ENCODE peak calls at places on chromosomes 1 and 21, in four cellular contexts. F is neural crest cell, Z is left ventricle myocardium inferior, T is mesothelial cell of epicardium. B is an unnamed sample.
A peak's percentile ranks its signal among the peaks of the same experiment; 100 is the strongest.

GRCh38 chr1:183635606-183636333 is at the start of gene ARPC5:
- DNase-seq in F (peak; percentile 97), Z (peak; percentile 96), T (peak; percentile 95), B (peak; percentile 83)

GRCh38 chr1:150092180-150092791 is 24.7 kb downstream of the VPS45 start:
- DNase-seq in F (no peak), Z (no peak), T (no peak), B (no peak)

GRCh38 chr1:12179111-12179519 is 12.3 kb downstream of the TNFRSF1B start:
- DNase-seq in F (no peak), Z (no peak), T (no peak), B (no peak)

GRCh38 chr1:202954057-202954745 is 3.9 kb downstream of the ADIPOR1 start:
- DNase-seq in F (no peak), Z (no peak), T (no peak), B (no peak)

GRCh38 chr21:45542242-45542666 is at the start of gene SLC19A1:
- DNase-seq in F (peak; percentile 59), Z (peak; percentile 76), T (peak; percentile 78), B (peak; percentile 99)

GRCh38 chr1:9843576-9843945 is 19.8 kb upstream of the CLSTN1 start:
- DNase-seq in F (no peak), Z (no peak), T (no peak), B (no peak)

GRCh38 chr1:165843304-165843703 is 15.9 kb downstream of the UCK2 start:
- DNase-seq in F (no peak), Z (no peak), T (no peak), B (no peak)

GRCh38 chr1:17274186-17275170 is 25.6 kb downstream of the PADI3 start:
- DNase-seq in F (peak; percentile 75), Z (no peak), T (peak; percentile 63), B (no peak)

GRCh38 chr1:30232288-30232899 is 491.0 kb downstream of the MATN1 start:
- DNase-seq in F (no peak), Z (no peak), T (no peak), B (no peak)

GRCh38 chr1:58748625-58749198 is 35.1 kb downstream of the JUN start:
- DNase-seq in F (no peak), Z (no peak), T (no peak), B (no peak)

GRCh38 chr1:179229214-179230140 is at the start of gene ABL2:
- DNase-seq in F (peak; percentile 57), Z (peak; percentile 43), T (peak; percentile 65), B (peak; percentile 81)

GRCh38 chr1:191206808-191207207 is 729.1 kb upstream of the BRINP3 start:
- DNase-seq in F (no peak), Z (no peak), T (no peak), B (no peak)

GRCh38 chr1:42368096-42368795 is 12.3 kb upstream of the RIMKLA start:
- DNase-seq in F (no peak), Z (no peak), T (no peak), B (no peak)

GRCh38 chr21:26332873-26333272 is 162.3 kb upstream of the APP start:
- DNase-seq in F (no peak), Z (no peak), T (no peak), B (no peak)

GRCh38 chr1:212164095-212164872 is 120.9 kb upstream of the PPP2R5A start:
- DNase-seq in F (no peak), Z (no peak), T (no peak), B (no peak)

GRCh38 chr1:11320153-11320936 is 47.3 kb downstream of the UBIAD1 start:
- DNase-seq in F (peak; percentile 64), Z (no peak), T (no peak), B (peak; percentile 57)

DNA sequence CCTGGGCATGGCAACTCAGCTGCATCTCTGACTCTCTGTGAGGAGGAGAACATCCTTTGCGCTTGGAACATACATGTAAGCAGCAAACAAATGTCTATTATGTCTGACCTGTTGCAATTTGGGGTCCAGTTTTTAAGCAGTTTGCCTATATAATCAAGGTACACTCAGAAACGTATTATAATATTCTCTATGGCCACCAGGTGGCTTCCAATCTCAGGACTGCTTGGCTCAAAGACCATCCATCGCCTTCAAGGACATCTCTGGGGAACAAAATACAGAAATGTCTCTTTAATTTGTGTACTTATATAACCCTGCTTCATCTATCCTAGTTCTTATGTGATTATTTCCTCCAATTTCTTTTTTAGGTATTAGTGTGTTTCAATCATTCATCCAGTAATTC is 227.2 kb downstream of the OLFM3 start:
- DNase-seq in F (no peak), Z (no peak), T (no peak), B (no peak)
- TF ChIP-seq CTCF in F (peak; percentile 67), Z (no peak), T (peak; percentile 56), B (peak; percentile 33)

GRCh38 chr1:226063362-226064167 is 1.0 kb downstream of the H3-3A start:
- DNase-seq in F (peak; percentile 37), Z (peak; percentile 43), T (peak; percentile 64), B (no peak)

GRCh38 chr1:226066415-226067077 is 4.0 kb downstream of the H3-3A start:
- DNase-seq in F (no peak), Z (no peak), T (no peak), B (no peak)

GRCh38 chr1:226064168-226064815 is 1.8 kb downstream of the H3-3A start:
- DNase-seq in F (no peak), Z (no peak), T (no peak), B (no peak)

GRCh38 chr1:226062558-226063361 is at the start of gene H3-3A:
- DNase-seq in F (peak; percentile 98), Z (peak; percentile 99), T (peak; percentile 99), B (peak; percentile 80)

DNA sequence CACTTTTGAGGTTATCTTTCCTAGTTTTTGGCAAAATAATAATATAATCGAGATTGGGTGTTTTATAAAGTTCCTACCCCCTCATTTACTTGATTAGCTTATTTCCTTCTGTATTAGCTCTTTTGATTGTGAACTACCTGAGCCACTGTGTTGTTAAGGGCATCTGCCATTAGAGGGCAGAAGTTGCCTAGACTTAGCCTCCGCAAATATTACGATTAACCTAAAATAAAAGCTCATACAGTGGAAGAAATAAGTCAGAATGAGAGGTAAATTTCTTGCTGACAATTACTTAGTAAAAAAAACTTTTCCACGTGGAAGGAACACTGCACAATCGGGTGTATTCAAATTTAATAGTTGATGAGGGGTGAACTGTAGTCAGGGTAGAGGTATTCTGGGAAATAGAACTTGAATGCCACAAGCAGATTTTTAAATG is 2.3 kb downstream of the H3-3A start:
- DNase-seq in F (no peak), Z (no peak), T (no peak), B (no peak)
- TF ChIP-seq CTCF in F (peak; percentile 57), Z (peak; percentile 64), T (no peak), B (peak; percentile 98)

GRCh38 chr21:36929622-36930021 is 36.8 kb downstream of the HLCS start:
- DNase-seq in F (no peak), Z (no peak), T (no peak), B (no peak)
- TF ChIP-seq CTCF in F (peak; percentile 21), Z (no peak), T (no peak), B (peak; percentile 19)

GRCh38 chr1:85398391-85399064 is 66.4 kb downstream of the DDAH1 start:
- DNase-seq in F (no peak), Z (no peak), T (no peak), B (no peak)
- TF ChIP-seq CTCF in F (peak; percentile 44), Z (peak; percentile 59), T (no peak), B (peak; percentile 16)

DNA sequence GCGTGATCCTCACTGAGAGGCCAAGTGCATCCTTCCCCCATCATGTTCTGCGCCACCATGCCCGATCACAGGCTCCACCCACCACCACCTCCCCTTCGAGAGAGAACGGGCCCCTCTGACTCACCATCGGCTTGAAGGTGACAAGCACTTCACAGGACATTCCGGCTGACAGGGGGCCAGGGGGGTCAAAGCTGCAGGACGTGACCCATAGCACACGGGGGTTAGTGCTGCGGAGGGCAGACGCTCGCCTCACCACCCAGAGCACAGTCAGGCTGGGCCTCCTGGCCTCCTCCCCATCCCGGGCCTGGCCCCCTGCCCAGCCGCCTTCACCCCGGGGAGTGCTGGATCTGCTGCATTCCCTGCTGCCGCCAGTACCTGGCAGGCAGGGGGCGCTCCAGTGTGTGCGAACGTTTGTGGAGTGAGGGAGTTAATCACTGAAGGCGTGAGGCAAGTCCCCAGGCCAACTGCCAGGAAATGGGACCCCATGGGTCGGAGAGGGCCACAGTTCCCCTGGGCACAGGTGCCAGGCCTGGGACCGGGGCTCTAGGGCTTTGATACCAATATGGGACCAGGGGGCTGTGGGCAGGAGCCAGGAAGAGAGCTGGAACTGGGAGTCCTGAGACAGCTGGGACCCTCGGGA is 40.9 kb upstream of the TMEM52 start:
- DNase-seq in F (peak; percentile 81), Z (peak; percentile 86), T (peak; percentile 90), B (peak; percentile 80)
- TF ChIP-seq CTCF in F (peak; percentile 92), Z (peak; percentile 88), T (peak; percentile 79), B (peak; percentile 91)

DNA sequence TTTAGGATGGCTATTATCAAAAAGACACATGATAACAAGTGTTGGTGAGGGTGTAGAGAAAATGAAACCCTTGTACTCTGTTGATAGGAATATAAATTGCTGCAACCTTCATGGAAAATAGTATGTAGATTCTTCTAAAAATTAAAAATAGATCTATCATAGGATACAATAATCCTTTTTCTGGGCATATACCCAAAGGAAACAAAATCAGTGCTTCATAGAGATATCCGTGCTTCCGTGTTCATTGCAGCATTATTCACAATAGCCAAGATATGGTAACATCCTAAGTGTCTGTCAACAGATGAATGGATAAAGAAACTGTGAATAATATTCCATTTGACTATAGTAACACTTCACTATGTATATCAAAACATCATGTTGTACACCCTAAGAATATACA is 106.7 kb downstream of the MIS18A start:
- DNase-seq in F (no peak), Z (no peak), T (no peak), B (no peak)
- TF ChIP-seq CTCF in F (no peak), Z (no peak), T (no peak), B (no peak)

DNA sequence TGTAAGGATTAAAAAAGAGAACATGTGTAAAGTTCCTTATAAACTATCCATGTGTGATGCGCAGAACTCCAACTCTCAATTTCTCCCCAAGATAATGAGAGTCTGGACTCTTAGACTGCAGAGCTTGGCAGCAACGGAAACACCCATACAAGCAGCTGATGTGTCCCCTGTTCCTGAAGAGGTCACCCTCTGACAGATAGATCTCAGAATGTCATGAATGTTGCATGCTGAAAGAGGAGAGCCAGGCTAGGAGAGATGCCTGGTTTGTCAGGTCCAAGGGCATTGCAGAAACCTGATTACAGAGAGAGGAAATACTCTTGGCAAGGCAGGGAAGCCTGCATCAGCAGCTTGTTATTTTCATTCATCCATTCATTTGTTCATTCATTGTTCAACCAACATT is 24.2 kb downstream of the MTARC1 start:
- DNase-seq in F (no peak), Z (no peak), T (no peak), B (no peak)
- TF ChIP-seq CTCF in F (no peak), Z (no peak), T (no peak), B (peak; percentile 8)

GRCh38 chr1:27547220-27548116 is 56.5 kb downstream of the AHDC1 start:
- DNase-seq in F (no peak), Z (peak; percentile 16), T (no peak), B (no peak)
- TF ChIP-seq CTCF in F (peak; percentile 31), Z (no peak), T (peak; percentile 26), B (no peak)

B was measured in D721Med.